ENCODE peak calls at places on chromosomes 11 and 22, in nine cellular contexts. K is IMR-90, X is hepatocyte, C is HCT116, D is Karpas-422, Q is K562, A is mammary epithelial cell, P is HepG2, S is fibroblast of lung. Y is an unnamed sample. For H4K20me1, the result is how much of the 10 kb centered on the place peaks cover.

GRCh38 chr11:17250561-17251350 is 25.8 kb upstream of the NUCB2 start:
- DNase-seq in X (no peak), Q (no peak), C (no peak), S (no peak), A (peak), D (no peak), K (peak), P (no peak), Y (no peak)

GRCh38 chr11:71164186-71164585 is 88.2 kb downstream of the SHANK2 start:
- DNase-seq in K (no peak), C (no peak), D (no peak), P (no peak), A (no peak), X (no peak), S (no peak), Q (no peak), Y (no peak)

GRCh38 chr22:33909906-33910305 is 10.4 kb downstream of the LARGE1 start:
- DNase-seq in C (no peak), S (no peak), Q (no peak), D (peak), P (no peak), X (no peak), A (no peak), K (no peak), Y (no peak)

GRCh38 chr22:49031746-49032330 is 795.8 kb downstream of the BRD1 start:
- DNase-seq in D (no peak), A (no peak), S (no peak), Q (no peak), X (no peak), C (no peak), P (no peak), K (no peak), Y (no peak)

GRCh38 chr11:118610773-118611432 is 3.5 kb downstream of the PHLDB1 start:
- DNase-seq in C (no peak), Q (peak), X (peak), A (peak), K (peak), D (peak), S (peak), P (peak), Y (peak)

GRCh38 chr11:33000181-33000580 is 15.5 kb upstream of the DEPDC7 start:
- DNase-seq in S (peak), X (no peak), D (no peak), P (no peak), A (peak), Q (no peak), K (peak), C (no peak), Y (no peak)

GRCh38 chr22:18996376-18996900 is 60.3 kb upstream of the PRODH start:
- DNase-seq in P (no peak), X (no peak), K (no peak), D (no peak), Q (no peak), A (no peak), C (no peak), S (no peak), Y (no peak)

GRCh38 chr11:35511666-35512065 is 13.8 kb downstream of the PAMR1 start:
- DNase-seq in D (no peak), S (peak), C (no peak), X (no peak), A (peak), P (no peak), K (peak), Q (no peak), Y (no peak)

GRCh38 chr11:22460181-22460580 is 122.0 kb downstream of the SLC17A6 start:
- DNase-seq in S (no peak), A (peak), X (no peak), K (no peak), C (no peak), P (no peak), Q (no peak), D (no peak), Y (no peak)

GRCh38 chr11:76270387-76270786 is 64.1 kb upstream of the WNT11 start:
- DNase-seq in S (peak), P (no peak), C (no peak), K (no peak), D (no peak), A (no peak), Q (no peak), X (peak), Y (no peak)

GRCh38 chr11:66639066-66639813 is 737 bp downstream of the RBM4 start:
- DNase-seq in S (peak), Q (no peak), A (peak), P (peak), X (peak), D (peak), C (no peak), K (peak), Y (peak)

GRCh38 chr22:38949889-38950405 is 7.5 kb upstream of the APOBEC3A start:
- DNase-seq in D (no peak), P (no peak), X (no peak), A (no peak), S (no peak), C (no peak), K (no peak), Q (no peak), Y (no peak)

GRCh38 chr22:19959587-19960490 is 18.2 kb upstream of the TXNRD2 start:
- DNase-seq in D (no peak), A (no peak), C (no peak), K (no peak), X (no peak), P (no peak), S (no peak), Q (no peak), Y (no peak)

GRCh38 chr11:108501396-108501795 is 3.2 kb upstream of the POGLUT3 start:
- DNase-seq in D (no peak), Q (no peak), C (no peak), S (no peak), P (no peak), K (peak), X (no peak), A (no peak), Y (no peak)

GRCh38 chr11:61749607-61750217 is 2.7 kb upstream of the MYRF start:
- DNase-seq in K (no peak), D (no peak), P (peak), Q (peak), C (no peak), A (no peak), S (no peak), X (no peak), Y (no peak)

GRCh38 chr22:20431520-20432237 is 5.9 kb downstream of the SCARF2 start:
- DNase-seq in A (no peak), S (no peak), Q (peak), X (peak), C (no peak), P (no peak), D (no peak), K (no peak), Y (no peak)

GRCh38 chr22:32775957-32776356 is 25.5 kb upstream of the TIMP3 start:
- DNase-seq in X (no peak), C (no peak), Q (peak), P (peak), K (no peak), D (peak), A (no peak), S (no peak), Y (no peak)

GRCh38 chr11:115476463-115477286 is 27.5 kb downstream of the CADM1 start:
- DNase-seq in P (no peak), K (no peak), D (no peak), Q (no peak), X (no peak), A (no peak), S (no peak), C (no peak), Y (no peak)

GRCh38 chr22:22184277-22184807 is 60.2 kb upstream of the VPREB1 start:
- DNase-seq in C (no peak), K (no peak), P (no peak), D (no peak), Q (no peak), A (no peak), X (no peak), S (no peak), Y (no peak)

GRCh38 chr22:22185217-22185616 is 59.4 kb upstream of the VPREB1 start:
- DNase-seq in P (no peak), S (no peak), D (no peak), Q (no peak), X (no peak), C (no peak), K (no peak), A (no peak), Y (no peak)

GRCh38 chr22:22185844-22186499 is 58.6 kb upstream of the VPREB1 start:
- DNase-seq in P (no peak), K (no peak), X (no peak), D (no peak), A (no peak), C (no peak), S (no peak), Q (no peak), Y (no peak)

GRCh38 chr22:22182990-22183264 is 61.7 kb upstream of the VPREB1 start:
- DNase-seq in S (no peak), X (no peak), C (no peak), A (no peak), Q (no peak), D (no peak), P (no peak), K (no peak), Y (no peak)

DNA sequence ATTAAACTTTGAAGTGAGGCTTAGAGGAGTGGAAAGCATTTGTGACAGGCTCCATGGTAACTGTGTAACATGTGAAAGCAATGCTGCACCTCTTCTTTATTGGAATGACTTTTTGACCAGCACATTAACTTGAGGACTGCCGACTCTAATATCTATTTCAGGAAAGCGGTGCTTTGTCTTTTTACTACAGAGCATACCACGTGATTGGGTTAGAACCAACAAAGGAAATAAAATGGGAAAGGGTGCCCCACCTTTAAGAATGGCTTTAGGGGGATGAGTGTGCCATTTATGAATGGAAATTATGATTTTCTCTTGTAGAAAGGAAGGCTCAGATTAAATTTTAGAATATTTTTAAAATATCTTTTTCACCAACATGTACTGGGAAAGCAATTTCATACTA is 57.3 kb upstream of the VPREB1 start:
- DNase-seq in P (no peak), C (no peak), D (no peak), X (no peak), A (no peak), S (no peak), Q (no peak), K (no peak), Y (no peak)
- H4K20me1 ChIP-seq in P (under half), C (under half), D (under half), X (under half), A (under half), S (under half), Q (under half), K (under half), Y (under half)

DNA sequence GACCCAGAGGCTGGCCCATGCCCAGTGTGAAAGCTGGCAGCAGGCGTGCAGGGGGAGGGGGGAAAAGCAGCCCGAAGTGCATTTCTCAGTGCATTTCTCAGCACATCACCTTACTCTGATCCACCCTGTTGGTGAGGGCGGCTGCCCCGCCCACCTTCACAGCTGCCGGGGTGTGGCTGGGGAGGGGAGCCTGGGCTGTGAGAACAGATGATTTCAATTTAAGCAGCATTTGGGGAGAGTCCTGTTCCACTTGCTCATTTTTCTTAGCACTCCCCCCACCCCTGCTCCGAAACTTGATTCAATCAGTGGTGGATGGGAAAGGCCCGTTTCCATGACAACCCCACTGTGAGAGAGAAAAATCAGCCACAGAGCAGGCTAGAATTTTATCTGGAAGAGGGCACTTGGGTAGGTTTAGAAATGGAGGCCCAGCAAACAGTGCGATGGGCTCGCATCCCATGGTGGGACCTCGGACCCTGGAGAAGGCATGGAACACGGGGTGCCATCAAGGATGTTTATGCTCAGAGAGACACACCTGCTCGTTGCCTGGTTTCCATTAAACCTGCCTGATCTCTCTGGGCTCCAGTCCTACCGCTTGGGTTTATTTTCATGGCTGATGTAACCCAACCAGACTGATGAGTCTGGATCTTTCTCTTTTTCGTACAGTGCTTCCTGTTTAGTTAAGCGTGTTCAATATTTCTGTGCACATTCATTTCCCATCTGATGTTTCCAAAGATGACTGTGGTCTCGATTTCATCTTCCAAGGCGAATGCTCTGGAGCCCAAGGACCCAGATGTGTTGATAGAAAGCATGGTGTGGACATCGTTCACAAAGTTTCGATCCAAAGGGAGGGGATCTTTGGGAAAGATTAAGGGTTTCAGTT is 84.5 kb downstream of the SNX19 start:
- DNase-seq in C (no peak), X (peak), A (no peak), D (no peak), Q (no peak), P (no peak), S (no peak), K (peak), Y (no peak)
- H3K4me2 ChIP-seq in C (no peak), X (no peak), A (no peak), D (no peak), Q (no peak), P (no peak), S (no peak), K (no peak), Y (no peak)

DNA sequence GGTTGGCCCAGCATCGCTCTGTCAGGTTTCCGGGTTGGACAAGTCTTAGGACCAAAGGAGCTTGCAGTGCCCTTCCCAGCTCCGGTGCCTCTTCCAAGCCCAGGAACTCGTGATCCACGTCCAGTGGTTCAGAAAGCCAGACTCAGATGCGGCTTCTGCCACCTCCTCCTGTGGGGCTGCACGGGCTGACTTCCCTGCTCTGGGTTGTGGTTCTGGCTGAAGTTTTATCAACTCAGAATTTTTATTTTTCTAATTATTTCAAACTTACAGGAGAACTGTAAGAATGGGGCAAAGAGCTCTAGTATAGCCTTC is 85.0 kb downstream of the BCR start:
- DNase-seq in C (no peak), A (no peak), D (no peak), P (no peak), K (no peak), X (no peak), S (no peak), Q (no peak), Y (no peak)
- H4K20me1 ChIP-seq in C (under half), A (under half), D (under half), P (under half), K (under half), X (under half), S (under half), Q (half or more), Y (under half)

DNA sequence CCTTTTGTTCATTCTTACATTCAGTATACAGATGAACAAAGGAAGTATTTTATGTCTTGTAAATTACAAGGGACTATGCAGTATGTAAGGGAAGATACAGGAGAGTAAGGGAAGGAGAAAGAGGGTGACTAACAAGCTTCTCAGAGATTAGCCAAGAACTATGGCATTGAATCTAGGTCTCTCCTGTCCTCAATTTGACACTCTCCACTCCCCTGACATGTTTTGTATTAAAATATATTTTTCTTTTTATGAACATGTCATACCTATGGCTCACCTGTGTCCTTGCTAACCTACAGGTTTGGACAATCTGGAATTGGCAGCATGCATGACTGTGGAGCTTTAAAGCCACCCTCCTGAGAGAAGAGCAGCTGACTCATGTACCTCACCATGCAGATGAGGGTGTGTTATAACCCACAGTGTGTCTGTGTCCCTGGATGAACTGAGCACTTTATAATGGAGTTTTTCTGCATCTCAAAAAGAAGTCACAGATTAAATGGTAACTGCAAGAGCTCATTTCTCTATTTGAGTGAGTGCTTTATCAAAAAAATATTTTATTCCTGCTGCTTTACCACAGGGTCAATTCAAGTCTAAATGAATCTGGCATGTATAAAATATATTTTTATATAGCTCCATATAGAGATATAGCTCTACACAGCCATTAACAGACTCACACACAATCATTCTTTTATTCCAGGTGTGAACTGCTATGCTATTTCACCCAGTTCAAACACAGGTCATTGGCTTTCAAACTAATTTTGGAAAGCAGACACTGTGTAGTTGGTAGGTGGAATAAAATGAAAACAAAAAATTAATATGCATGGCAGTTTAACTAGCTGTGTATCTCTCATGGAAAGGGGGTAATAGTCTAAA is 63.3 kb downstream of the MAML2 start:
- DNase-seq in K (peak), C (no peak), A (peak), Q (no peak), S (peak), D (no peak), X (no peak), P (no peak), Y (no peak)
- H3K4me2 ChIP-seq in K (peak), C (peak), A (peak), Q (peak), S (no peak), D (no peak), X (peak), P (no peak), Y (no peak)

GRCh38 chr11:2724653-2725366 is 25.0 kb upstream of the KCNQ1OT1 start:
- DNase-seq in P (no peak), Q (no peak), S (peak), K (no peak), C (no peak), A (no peak), X (peak), D (no peak), Y (no peak)
- H4K20me1 ChIP-seq in P (under half), Q (under half), S (under half), K (under half), C (under half), A (under half), X (under half), D (under half), Y (under half)

DNA sequence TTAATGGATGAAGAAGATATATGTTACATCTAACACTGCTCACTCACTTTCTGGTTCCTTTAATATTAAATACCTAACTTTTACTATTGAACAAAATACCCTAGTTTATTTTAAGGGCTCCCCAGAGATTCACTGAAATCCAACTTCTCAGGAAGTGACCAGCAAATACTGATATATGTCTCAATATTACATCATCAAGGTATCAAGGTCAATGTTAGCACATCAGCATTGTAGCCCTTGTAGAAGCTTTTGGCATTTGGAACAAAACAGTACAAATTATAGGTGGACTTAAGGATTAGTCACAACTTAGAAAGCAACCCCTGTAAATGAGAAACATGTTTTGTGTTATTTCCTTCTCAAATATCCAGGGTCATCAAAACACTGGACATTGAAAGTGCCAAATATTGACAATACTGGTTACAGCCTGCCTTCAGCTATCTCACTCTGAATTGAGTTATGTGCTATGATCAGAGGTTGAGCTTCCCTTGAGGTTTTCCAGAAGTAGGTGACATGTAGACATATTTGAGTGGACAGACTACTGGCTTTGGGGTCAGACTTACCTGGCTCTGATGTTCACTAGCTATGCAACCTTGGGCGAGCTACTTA is 1.9 kb upstream of the ATL3 start:
- DNase-seq in C (no peak), D (no peak), S (no peak), P (peak), Q (no peak), K (no peak), X (no peak), A (no peak), Y (no peak)
- H3K4me2 ChIP-seq in C (no peak), D (no peak), S (no peak), P (no peak), Q (no peak), K (peak), X (no peak), A (no peak), Y (no peak)

DNA sequence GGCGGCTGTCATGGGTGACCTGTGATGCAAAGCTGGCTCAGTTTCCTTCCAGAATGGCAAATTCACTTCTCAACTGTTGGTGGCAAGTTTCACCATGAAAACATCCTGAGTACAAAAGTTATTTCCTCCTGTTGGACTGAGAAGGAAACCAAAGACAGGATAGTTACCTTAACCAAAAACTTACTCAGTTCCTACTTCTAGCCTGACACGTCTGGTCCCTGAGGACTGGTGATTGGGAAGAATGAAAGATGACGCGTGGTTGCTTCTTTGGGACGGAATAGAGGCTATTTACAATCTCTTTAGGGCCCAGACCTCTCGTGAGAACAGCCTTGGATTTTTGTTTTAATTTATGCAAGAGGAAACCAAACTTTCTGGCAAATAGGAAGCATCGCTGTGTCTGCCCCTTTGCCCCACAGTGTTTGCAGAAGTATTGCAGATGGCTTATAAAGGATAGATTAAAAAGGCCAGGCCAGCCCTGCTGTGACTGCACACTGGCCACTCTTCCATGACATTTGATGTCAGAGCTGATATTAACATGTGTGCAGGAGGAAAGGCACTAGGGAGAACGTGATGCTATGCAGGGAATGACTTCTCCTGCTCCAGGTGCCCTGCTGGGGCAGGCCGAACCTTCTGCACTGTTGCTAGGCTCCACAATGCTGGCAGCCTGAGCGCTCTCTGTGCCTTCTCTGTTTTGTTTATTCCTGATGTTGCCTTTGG is 7.6 kb downstream of the VPS26B start:
- DNase-seq in D (no peak), K (no peak), A (no peak), S (no peak), P (no peak), C (no peak), Q (no peak), X (no peak), Y (no peak)
- H4K20me1 ChIP-seq in D (under half), K (under half), A (under half), S (under half), P (under half), C (under half), Q (under half), X (under half), Y (half or more)